ENCODE peak calls at places on chromosome 3, in nine cellular contexts. One of them, this sample, is unnamed.

GRCh38 chr3:51434746-51435323 is 43.8 kb downstream of the RBM15B start:
- DNase-seq in NCI-H2081: peak; percentile 8
- DNase-seq in H7: peak; percentile 57
- DNase-seq in MCF 10A: peak; percentile 70
- DNase-seq in activated CD4-positive, alpha-beta T cell treated with anti-CD3 and anti-CD28 coated beads, Interleukin-2, amount 50 U/mL, for 1 hour: peak; percentile 34
- DNase-seq in HuH-7: peak; percentile 56
- DNase-seq in heart right ventricle: no peak
- DNase-seq in RWPE2: no peak
- DNase-seq in stimulated activated CD4-positive, alpha-beta T cell treated with anti-CD3 and anti-CD28 coated beads, Interleukin-1b, Interleukin-23, amount 100 ng/mL, for 48 hours: peak; percentile 32
- DNase-seq in this sample: peak; percentile 59

GRCh38 chr3:52297242-52298146 is 9.9 kb downstream of the GLYCTK start:
- DNase-seq in NCI-H2081: no peak
- DNase-seq in H7: no peak
- DNase-seq in MCF 10A: no peak
- DNase-seq in activated CD4-positive, alpha-beta T cell treated with anti-CD3 and anti-CD28 coated beads, Interleukin-2, amount 50 U/mL, for 1 hour: no peak
- DNase-seq in HuH-7: no peak
- DNase-seq in heart right ventricle: no peak
- DNase-seq in RWPE2: no peak
- DNase-seq in stimulated activated CD4-positive, alpha-beta T cell treated with anti-CD3 and anti-CD28 coated beads, Interleukin-1b, Interleukin-23, amount 100 ng/mL, for 48 hours: no peak
- DNase-seq in this sample: no peak

GRCh38 chr3:11607816-11608215 is 35.9 kb downstream of the VGLL4 start:
- DNase-seq in NCI-H2081: no peak
- DNase-seq in H7: no peak
- DNase-seq in MCF 10A: peak; percentile 39
- DNase-seq in activated CD4-positive, alpha-beta T cell treated with anti-CD3 and anti-CD28 coated beads, Interleukin-2, amount 50 U/mL, for 1 hour: no peak
- DNase-seq in HuH-7: no peak
- DNase-seq in heart right ventricle: no peak
- DNase-seq in RWPE2: no peak
- DNase-seq in stimulated activated CD4-positive, alpha-beta T cell treated with anti-CD3 and anti-CD28 coated beads, Interleukin-1b, Interleukin-23, amount 100 ng/mL, for 48 hours: no peak
- DNase-seq in this sample: peak; percentile 27

GRCh38 chr3:152183473-152183872 is 85.3 kb upstream of the MBNL1 start:
- DNase-seq in NCI-H2081: peak; percentile 39
- DNase-seq in H7: peak; percentile 8
- DNase-seq in MCF 10A: peak; percentile 35
- DNase-seq in activated CD4-positive, alpha-beta T cell treated with anti-CD3 and anti-CD28 coated beads, Interleukin-2, amount 50 U/mL, for 1 hour: peak; percentile 50
- DNase-seq in HuH-7: peak; percentile 5
- DNase-seq in heart right ventricle: no peak
- DNase-seq in RWPE2: no peak
- DNase-seq in stimulated activated CD4-positive, alpha-beta T cell treated with anti-CD3 and anti-CD28 coated beads, Interleukin-1b, Interleukin-23, amount 100 ng/mL, for 48 hours: peak; percentile 54
- DNase-seq in this sample: no peak

GRCh38 chr3:78701537-78701936 is 1066.3 kb downstream of the ROBO1 start:
- DNase-seq in NCI-H2081: no peak
- DNase-seq in H7: no peak
- DNase-seq in MCF 10A: no peak
- DNase-seq in activated CD4-positive, alpha-beta T cell treated with anti-CD3 and anti-CD28 coated beads, Interleukin-2, amount 50 U/mL, for 1 hour: no peak
- DNase-seq in HuH-7: no peak
- DNase-seq in heart right ventricle: no peak
- DNase-seq in RWPE2: no peak
- DNase-seq in stimulated activated CD4-positive, alpha-beta T cell treated with anti-CD3 and anti-CD28 coated beads, Interleukin-1b, Interleukin-23, amount 100 ng/mL, for 48 hours: no peak
- DNase-seq in this sample: no peak

GRCh38 chr3:152382312-152383135 is 113.8 kb downstream of the MBNL1 start:
- DNase-seq in NCI-H2081: no peak
- DNase-seq in H7: no peak
- DNase-seq in MCF 10A: peak; percentile 31
- DNase-seq in activated CD4-positive, alpha-beta T cell treated with anti-CD3 and anti-CD28 coated beads, Interleukin-2, amount 50 U/mL, for 1 hour: no peak
- DNase-seq in HuH-7: no peak
- DNase-seq in heart right ventricle: no peak
- DNase-seq in RWPE2: no peak
- DNase-seq in stimulated activated CD4-positive, alpha-beta T cell treated with anti-CD3 and anti-CD28 coated beads, Interleukin-1b, Interleukin-23, amount 100 ng/mL, for 48 hours: no peak
- DNase-seq in this sample: no peak

GRCh38 chr3:16606398-16606797 is 1.2 kb upstream of the DAZL start:
- DNase-seq in NCI-H2081: no peak
- DNase-seq in H7: peak; percentile 27
- DNase-seq in MCF 10A: no peak
- DNase-seq in activated CD4-positive, alpha-beta T cell treated with anti-CD3 and anti-CD28 coated beads, Interleukin-2, amount 50 U/mL, for 1 hour: no peak
- DNase-seq in HuH-7: no peak
- DNase-seq in heart right ventricle: no peak
- DNase-seq in RWPE2: no peak
- DNase-seq in stimulated activated CD4-positive, alpha-beta T cell treated with anti-CD3 and anti-CD28 coated beads, Interleukin-1b, Interleukin-23, amount 100 ng/mL, for 48 hours: no peak
- DNase-seq in this sample: peak; percentile 7

GRCh38 chr3:150216041-150216811 is 191.9 kb upstream of the TSC22D2 start:
- DNase-seq in NCI-H2081: peak; percentile 99
- DNase-seq in H7: no peak
- DNase-seq in MCF 10A: peak; percentile 96
- DNase-seq in activated CD4-positive, alpha-beta T cell treated with anti-CD3 and anti-CD28 coated beads, Interleukin-2, amount 50 U/mL, for 1 hour: no peak
- DNase-seq in HuH-7: no peak
- DNase-seq in heart right ventricle: peak; percentile 41
- DNase-seq in RWPE2: no peak
- DNase-seq in stimulated activated CD4-positive, alpha-beta T cell treated with anti-CD3 and anti-CD28 coated beads, Interleukin-1b, Interleukin-23, amount 100 ng/mL, for 48 hours: no peak
- DNase-seq in this sample: peak; percentile 50